ENCODE peak calls at places on chromosome 5, in nine cellular contexts. Y, J, S, N, T, E, K, X and O are unnamed samples.

GRCh38 chr5:13976867-13977479 is 32.5 kb upstream of the DNAH5 start:
- DNase-seq in N (no peak), S (no peak), K (no peak), E (no peak), X (no peak), Y (no peak), J (peak), T (peak), O (no peak)

GRCh38 chr5:95728494-95729114 is 2.5 kb upstream of the RHOBTB3 start:
- DNase-seq in J (no peak), Y (no peak), N (no peak), T (no peak), X (no peak), S (no peak), K (no peak), E (no peak), O (no peak)

GRCh38 chr5:109468737-109469420 is 59.1 kb upstream of the PJA2 start:
- DNase-seq in K (peak), X (peak), T (peak), S (peak), N (peak), J (peak), E (peak), Y (peak), O (peak)

GRCh38 chr5:170629566-170630175 is 125.9 kb downstream of the KCNIP1 start:
- DNase-seq in K (no peak), T (no peak), J (no peak), N (no peak), E (no peak), Y (no peak), S (no peak), X (no peak), O (no peak)

GRCh38 chr5:93893050-93893449 is 151.7 kb upstream of the POU5F2 start:
- DNase-seq in K (no peak), S (no peak), J (no peak), T (no peak), X (no peak), N (no peak), E (no peak), Y (no peak), O (no peak)

GRCh38 chr5:18563853-18564252 is 929.6 kb downstream of the TAF11L14 start:
- DNase-seq in Y (no peak), S (no peak), K (no peak), N (no peak), J (no peak), E (no peak), X (no peak), T (no peak), O (no peak)

GRCh38 chr5:54234304-54234938 is 76.0 kb downstream of the ARL15 start:
- DNase-seq in E (no peak), S (no peak), N (no peak), X (no peak), K (no peak), Y (no peak), T (peak), J (peak), O (no peak)

GRCh38 chr5:162248107-162248713 is 180.6 kb downstream of the GABRG2 start:
- DNase-seq in K (no peak), E (no peak), S (no peak), X (no peak), Y (no peak), N (no peak), J (peak), T (peak), O (no peak)

GRCh38 chr5:173454381-173454763 is 126.2 kb upstream of the STC2 start:
- DNase-seq in T (peak), X (no peak), J (no peak), S (no peak), N (no peak), K (peak), E (no peak), Y (no peak), O (no peak)

GRCh38 chr5:39132792-39133191 is 58.6 kb upstream of the RICTOR start:
- DNase-seq in E (no peak), T (peak), K (no peak), Y (no peak), X (no peak), N (no peak), J (no peak), S (no peak), O (no peak)

GRCh38 chr5:117220730-117221129 is 646.1 kb upstream of the SEMA6A start:
- DNase-seq in S (no peak), T (no peak), E (no peak), K (no peak), N (no peak), X (no peak), J (no peak), Y (no peak), O (no peak)

GRCh38 chr5:56054651-56055050 is 59.9 kb upstream of the IL6ST start:
- DNase-seq in E (no peak), Y (no peak), T (no peak), S (no peak), K (no peak), N (no peak), X (no peak), J (no peak), O (no peak)

DNA sequence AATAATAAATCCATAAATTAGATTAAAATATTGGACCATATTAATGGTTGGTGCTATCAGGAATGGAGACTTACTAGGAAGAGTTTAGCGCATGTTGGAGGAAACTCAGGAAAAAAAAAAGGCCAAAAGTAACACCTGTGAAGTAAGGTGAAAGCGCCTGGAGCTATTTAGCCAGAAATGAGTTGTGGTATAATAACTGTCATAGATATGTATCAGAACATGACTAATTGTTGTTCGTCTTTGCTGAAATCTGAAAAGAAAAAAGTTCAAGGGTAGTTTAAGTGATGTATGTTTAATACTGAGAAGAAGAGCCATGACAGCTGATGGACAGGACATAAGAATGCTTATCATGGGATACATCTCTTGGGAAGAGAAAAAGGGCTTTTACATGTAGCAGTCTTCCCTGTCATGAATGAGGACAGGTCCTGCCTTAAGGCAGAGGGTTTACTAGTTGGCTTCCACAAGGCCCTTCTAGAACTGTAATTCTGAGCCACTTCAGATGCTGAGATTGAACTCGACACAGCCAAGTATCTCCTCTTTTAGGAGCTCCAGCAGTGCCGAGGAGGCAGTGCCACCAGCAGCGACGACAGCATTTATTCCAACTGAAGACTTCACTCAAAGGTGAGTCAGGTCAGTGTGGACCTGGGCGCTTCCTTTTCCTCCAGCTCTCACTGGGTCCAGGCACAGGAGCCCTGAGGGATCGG is 946 bp upstream of the CAMK4 start:
- DNase-seq in S (no peak), X (no peak), J (no peak), T (no peak), E (no peak), K (no peak), Y (no peak), N (no peak), O (no peak)
- H3K4me3 ChIP-seq in S (peak), X (peak), J (peak), T (peak), E (peak), K (no peak), Y (peak), N (peak), O (peak)

DNA sequence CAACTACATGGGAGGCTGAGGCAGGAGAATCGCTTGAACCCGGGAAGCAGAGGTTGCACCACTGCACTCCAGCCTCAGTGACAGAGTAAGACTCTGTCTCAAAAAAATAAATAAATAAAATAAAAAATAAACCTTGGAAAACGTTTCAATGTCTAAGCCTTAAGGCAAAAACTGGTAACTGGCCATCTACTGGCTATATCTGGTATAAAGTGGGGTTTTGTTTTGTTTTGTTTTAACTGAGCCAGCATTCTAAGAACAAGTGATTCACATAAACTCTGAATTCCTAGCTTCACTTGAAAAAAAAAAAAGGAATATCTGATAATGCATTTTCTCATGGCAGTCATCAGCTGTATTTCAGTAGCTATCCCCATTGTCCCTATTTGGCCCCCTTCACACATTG is 126.1 kb upstream of the EFNA5 start:
- DNase-seq in E (no peak), T (no peak), S (no peak), K (no peak), Y (no peak), N (no peak), J (no peak), X (no peak), O (no peak)
- TF ChIP-seq CTCF in E (no peak), T (no peak), S (no peak), K (no peak), Y (no peak), N (no peak), J (no peak), X (no peak), O (no peak)

GRCh38 chr5:42851441-42851840 is 39.7 kb upstream of the SELENOP start:
- DNase-seq in T (no peak), X (no peak), S (no peak), N (no peak), K (no peak), E (no peak), J (no peak), Y (no peak), O (no peak)
- H3K27ac ChIP-seq in T (no peak), X (no peak), S (no peak), N (no peak), K (no peak), E (no peak), J (no peak), Y (no peak), O (no peak)

GRCh38 chr5:58933891-58934628 is 351.2 kb downstream of the RAB3C start:
- DNase-seq in J (no peak), Y (no peak), S (no peak), E (no peak), X (no peak), K (no peak), T (no peak), N (no peak), O (no peak)

GRCh38 chr5:58934629-58935097 is 351.8 kb downstream of the RAB3C start:
- DNase-seq in K (no peak), S (no peak), X (no peak), J (no peak), E (no peak), T (no peak), N (no peak), Y (no peak), O (no peak)

GRCh38 chr5:58939664-58940063 is 356.8 kb downstream of the RAB3C start:
- DNase-seq in S (no peak), N (no peak), Y (no peak), T (no peak), E (no peak), K (no peak), J (no peak), X (no peak), O (no peak)

GRCh38 chr5:58938568-58939424 is 355.9 kb downstream of the RAB3C start:
- DNase-seq in T (no peak), J (no peak), Y (no peak), E (no peak), K (no peak), S (no peak), N (no peak), X (no peak), O (no peak)

DNA sequence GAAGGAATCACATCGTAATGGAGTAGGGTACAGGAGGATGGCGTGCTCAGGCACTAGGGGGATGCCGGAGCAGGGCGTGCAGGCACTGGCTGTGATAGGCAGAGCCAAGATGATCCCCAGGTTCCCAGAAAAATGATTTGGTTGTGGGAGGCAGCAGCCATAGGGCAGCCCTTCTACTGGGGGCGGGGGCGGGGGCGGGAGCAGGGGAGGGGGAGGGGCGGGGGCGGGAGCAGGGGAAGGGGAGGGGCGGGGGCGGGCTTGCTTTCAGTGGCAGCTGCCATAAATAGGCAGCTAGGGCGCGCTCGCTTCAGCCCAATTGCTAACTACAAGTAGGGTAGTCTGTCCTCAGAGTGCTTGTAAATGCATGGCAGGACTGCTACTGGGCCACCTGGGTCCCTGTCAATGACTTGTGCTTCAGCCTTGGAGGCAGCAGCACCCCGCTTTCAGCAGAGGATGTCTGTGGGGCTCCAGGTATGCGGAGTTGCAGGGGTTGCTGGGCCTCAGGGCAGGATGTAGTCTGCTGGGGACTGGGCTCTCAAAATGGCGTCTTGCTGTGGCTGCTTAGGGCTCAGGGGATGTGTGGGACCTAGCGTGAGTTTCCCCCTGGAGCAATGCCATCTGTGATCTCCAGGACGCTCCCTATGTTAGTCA is 354.3 kb downstream of the RAB3C start:
- DNase-seq in K (no peak), X (no peak), T (no peak), N (no peak), J (no peak), S (no peak), E (no peak), Y (no peak), O (no peak)
- H3K4me3 ChIP-seq in K (no peak), X (no peak), T (no peak), N (no peak), J (no peak), S (no peak), E (no peak), Y (no peak), O (no peak)

DNA sequence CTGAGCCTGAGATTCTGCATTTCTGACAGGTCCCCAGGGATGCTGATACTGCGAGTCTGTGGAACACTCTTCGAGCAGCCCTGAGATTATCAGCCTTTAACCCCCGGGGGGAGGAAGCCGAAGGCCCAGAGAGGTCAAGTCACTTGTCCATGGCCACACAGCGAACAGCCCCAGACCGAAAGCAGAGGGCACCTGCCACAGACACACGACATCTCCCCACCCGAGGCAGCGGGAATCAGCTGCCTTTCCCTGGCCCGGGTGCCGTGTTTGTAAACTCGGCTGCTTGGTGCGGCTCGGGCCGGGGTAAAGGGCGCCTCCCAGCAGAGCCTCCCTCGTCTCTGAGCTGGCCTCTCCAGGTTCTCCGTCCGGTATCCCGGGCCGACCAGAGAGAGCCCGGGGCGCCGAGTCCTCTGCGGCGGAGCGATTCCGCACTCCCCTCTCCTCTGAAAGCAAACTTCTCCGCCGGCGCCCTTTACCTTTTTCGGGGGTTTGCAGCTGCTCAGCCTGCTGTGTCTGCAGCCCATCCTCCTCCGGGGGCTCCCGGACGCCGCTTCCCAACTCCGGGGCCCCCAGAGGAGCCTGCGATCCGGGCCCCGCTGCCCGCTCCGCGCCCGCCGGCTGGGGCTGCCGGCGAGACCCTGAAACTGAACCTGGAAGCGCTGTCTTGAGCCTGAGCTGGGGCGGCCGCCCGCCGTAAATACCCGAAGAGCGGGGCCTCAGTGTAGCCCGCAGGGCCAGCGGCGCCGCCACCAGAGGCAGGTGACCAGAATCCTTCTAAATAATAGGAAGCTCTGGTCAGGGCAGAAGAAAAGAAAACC is at the start of gene CCDC69:
- DNase-seq in X (peak), J (peak), N (no peak), E (peak), Y (peak), T (peak), K (peak), S (peak), O (peak)
- TF ChIP-seq CTCF in X (peak), J (peak), N (peak), E (peak), Y (no peak), T (peak), K (peak), S (no peak), O (peak)

DNA sequence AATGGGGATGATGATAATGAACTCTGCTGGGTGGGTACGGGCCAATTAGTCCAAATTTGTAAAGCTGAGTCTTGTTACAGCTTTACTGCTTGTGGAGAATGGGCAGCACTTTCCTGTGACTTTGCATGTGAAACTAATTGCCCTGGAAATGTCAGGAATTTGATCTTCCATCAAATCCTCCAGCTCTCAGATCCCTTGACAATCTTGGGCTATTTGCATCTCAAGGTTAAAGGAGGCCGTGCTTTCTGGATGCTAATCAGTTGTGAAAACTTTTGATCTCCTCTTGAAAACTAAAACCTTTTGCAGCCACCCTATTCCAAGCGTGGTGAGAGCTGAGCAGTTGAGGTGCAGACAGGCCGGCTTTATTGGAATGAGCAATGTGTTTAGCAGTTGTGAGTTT is 68.0 kb upstream of the CLINT1 start:
- DNase-seq in K (no peak), E (no peak), T (no peak), Y (no peak), J (peak), X (no peak), N (no peak), S (no peak), O (no peak)
- H3K27ac ChIP-seq in K (no peak), E (no peak), T (no peak), Y (no peak), J (no peak), X (no peak), N (no peak), S (no peak), O (no peak)

GRCh38 chr5:133612021-133612860 is at the start of gene FSTL4:
- DNase-seq in Y (peak), N (no peak), S (no peak), J (peak), X (peak), T (peak), K (peak), E (peak), O (no peak)
- H3K4me3 ChIP-seq in Y (peak), N (peak), S (peak), J (peak), X (peak), T (peak), K (peak), E (peak), O (peak)

GRCh38 chr5:20305463-20305862 is 317.5 kb upstream of the CDH18 start:
- DNase-seq in T (no peak), S (no peak), X (no peak), Y (no peak), K (no peak), J (no peak), N (no peak), E (no peak), O (no peak)
- TF ChIP-seq CTCF in T (no peak), S (no peak), X (no peak), Y (no peak), K (no peak), J (no peak), N (no peak), E (no peak), O (no peak)

GRCh38 chr5:73339165-73339564 is 109.4 kb downstream of the FOXD1 start:
- DNase-seq in S (no peak), X (no peak), J (no peak), T (no peak), E (no peak), N (no peak), K (no peak), Y (no peak), O (no peak)

GRCh38 chr5:73339711-73340110 is 108.9 kb downstream of the FOXD1 start:
- DNase-seq in K (no peak), N (no peak), X (no peak), T (no peak), E (no peak), Y (no peak), J (no peak), S (no peak), O (no peak)

GRCh38 chr5:73336366-73336765 is 112.2 kb downstream of the FOXD1 start:
- DNase-seq in Y (no peak), K (no peak), T (no peak), X (no peak), J (no peak), E (no peak), N (no peak), S (no peak), O (no peak)

GRCh38 chr5:73337586-73337985 is 111.0 kb downstream of the FOXD1 start:
- DNase-seq in J (no peak), Y (no peak), X (no peak), E (no peak), T (no peak), S (no peak), N (no peak), K (peak), O (no peak)

DNA sequence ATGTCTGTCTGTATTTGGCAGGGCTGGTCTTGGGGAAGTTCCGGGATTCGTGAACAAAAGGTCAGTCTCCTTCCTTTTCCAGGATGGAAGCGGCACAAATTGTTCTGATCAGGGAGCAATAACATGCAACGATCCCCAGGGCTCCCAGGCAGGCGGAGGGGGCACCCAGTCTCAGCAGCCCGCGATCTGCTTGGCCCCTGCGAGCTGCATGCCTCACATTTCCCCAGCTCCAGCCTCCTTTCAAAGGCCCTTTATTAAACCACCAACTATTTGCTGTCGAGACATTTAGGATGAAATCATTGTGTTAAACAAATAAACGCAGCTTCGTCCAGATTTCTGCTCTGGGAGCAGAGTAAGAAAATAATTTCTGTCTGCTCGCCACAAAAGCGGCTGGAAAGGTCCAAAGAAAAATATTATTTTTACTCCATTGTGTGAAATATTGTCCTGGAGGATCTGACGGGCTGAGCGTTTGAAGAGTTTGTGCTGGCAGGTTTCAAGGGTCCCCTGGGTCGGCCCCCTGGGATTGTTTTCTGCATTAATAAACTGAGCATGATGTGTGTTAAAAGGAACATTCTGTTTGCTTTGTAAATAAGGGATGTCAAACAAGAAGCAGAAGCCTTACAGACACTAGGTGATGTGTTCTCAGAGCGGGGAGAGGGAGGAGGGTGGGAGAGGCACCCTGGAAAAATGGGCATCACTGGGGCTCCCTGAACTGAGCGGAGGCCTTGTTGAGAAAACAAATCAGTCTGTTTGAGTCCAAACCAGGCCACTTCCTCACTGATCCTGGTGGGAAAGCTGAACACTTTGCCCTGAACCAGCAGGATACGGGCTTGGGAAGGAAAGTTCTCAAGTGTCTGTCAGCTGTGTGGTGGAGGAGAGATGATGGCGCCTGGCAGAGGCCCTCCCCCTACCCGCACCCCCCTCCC is 110.1 kb downstream of the FOXD1 start:
- DNase-seq in E (no peak), J (no peak), Y (peak), N (no peak), K (peak), T (no peak), X (no peak), S (no peak), O (no peak)
- H3K27ac ChIP-seq in E (no peak), J (no peak), Y (no peak), N (no peak), K (no peak), T (no peak), X (no peak), S (no peak), O (peak)